ENCODE peak calls at places on chromosomes 7 and 10, in ten cellular contexts. H is uterus, Q is foreskin keratinocyte, O is coronary artery, I is OCI-LY7, Y is hepatocyte, R is brain microvascular endothelial cell, E is dorsolateral prefrontal cortex, L is cardiac muscle cell, B is tibial artery. W is an unnamed sample.

GRCh38 chr7:1156782-1157535 is 3.0 kb downstream of the ZFAND2A start:
- DNase-seq in H (no peak), Q (no peak), O (no peak), I (no peak), Y (peak; percentile 38), R (peak; percentile 60), E (no peak), L (no peak), B (no peak), W (no peak)

GRCh38 chr7:139844779-139845442 is 15.8 kb downstream of the TBXAS1 start:
- DNase-seq in H (no peak), Q (no peak), O (no peak), I (no peak), Y (peak; percentile 28), R (no peak), E (no peak), L (no peak), B (no peak), W (peak; percentile 8)

GRCh38 chr10:69319911-69320316 is 41.6 kb downstream of the HK1 start:
- DNase-seq in H (peak; percentile 17), Q (no peak), O (no peak), I (no peak), Y (no peak), R (no peak), E (no peak), L (no peak), B (no peak), W (no peak)

GRCh38 chr7:118777308-118777707 is 552.8 kb downstream of the ANKRD7 start:
- DNase-seq in H (no peak), Q (no peak), O (no peak), I (no peak), Y (no peak), R (no peak), E (no peak), L (no peak), B (no peak), W (no peak)

GRCh38 chr10:84401838-84402611 is 73.6 kb downstream of the CCSER2 start:
- DNase-seq in H (no peak), Q (no peak), O (no peak), I (no peak), Y (no peak), R (no peak), E (no peak), L (no peak), B (no peak), W (peak; percentile 24)

GRCh38 chr7:2804227-2804763 is 39.8 kb downstream of the GNA12 start:
- DNase-seq in H (no peak), Q (no peak), O (peak; percentile 40), I (no peak), Y (peak; percentile 58), R (no peak), E (no peak), L (no peak), B (no peak), W (no peak)

GRCh38 chr7:140345426-140345825 is 52.9 kb downstream of the SLC37A3 start:
- DNase-seq in H (no peak), Q (no peak), O (no peak), I (no peak), Y (no peak), R (no peak), E (no peak), L (no peak), B (no peak), W (no peak)

GRCh38 chr10:87578799-87579401 is 74.2 kb downstream of the MINPP1 start:
- DNase-seq in H (no peak), Q (no peak), O (no peak), I (no peak), Y (peak; percentile 25), R (peak; percentile 35), E (no peak), L (no peak), B (no peak), W (no peak)

GRCh38 chr10:56836659-56837058 is 475.6 kb upstream of the ZWINT start:
- DNase-seq in H (no peak), Q (no peak), O (no peak), I (peak; percentile 25), Y (no peak), R (no peak), E (no peak), L (no peak), B (no peak), W (no peak)

GRCh38 chr7:37037286-37037685 is 313.0 kb upstream of the AOAH start:
- DNase-seq in H (no peak), Q (no peak), O (no peak), I (no peak), Y (no peak), R (no peak), E (no peak), L (no peak), B (no peak), W (no peak)

GRCh38 chr7:42494722-42495121 is 257.7 kb upstream of the GLI3 start:
- DNase-seq in H (no peak), Q (peak; percentile 89), O (no peak), I (no peak), Y (no peak), R (peak; percentile 22), E (no peak), L (no peak), B (no peak), W (peak; percentile 52)

GRCh38 chr7:46757006-46757405 is 824.9 kb downstream of the TNS3 start:
- DNase-seq in H (no peak), Q (no peak), O (no peak), I (no peak), Y (no peak), R (no peak), E (no peak), L (no peak), B (no peak), W (no peak)

GRCh38 chr10:104735036-104735435 is 93.9 kb downstream of the SORCS3 start:
- DNase-seq in H (no peak), Q (no peak), O (no peak), I (no peak), Y (no peak), R (no peak), E (peak; percentile 46), L (peak; percentile 66), B (no peak), W (no peak)

GRCh38 chr10:12774219-12774894 is 227.2 kb downstream of the CCDC3 start:
- DNase-seq in H (no peak), Q (no peak), O (no peak), I (no peak), Y (no peak), R (no peak), E (no peak), L (no peak), B (no peak), W (no peak)

GRCh38 chr7:148402159-148402558 is 188.4 kb upstream of the C7orf33 start:
- DNase-seq in H (no peak), Q (peak; percentile 79), O (no peak), I (no peak), Y (no peak), R (no peak), E (no peak), L (no peak), B (no peak), W (peak; percentile 25)

GRCh38 chr7:40761757-40762342 is 627.0 kb downstream of the SUGCT start:
- DNase-seq in H (no peak), Q (no peak), O (no peak), I (no peak), Y (no peak), R (no peak), E (no peak), L (no peak), B (no peak), W (no peak)
- TF ChIP-seq CTCF in H (no peak), Q (peak; percentile 51), O (no peak), I (peak; percentile 33), Y (peak; percentile 36), R (peak; percentile 40), E (no peak), L (no peak), B (no peak), W (no peak)

GRCh38 chr10:89378006-89378627 is at the start of gene IFIT1B:
- DNase-seq in H (no peak), Q (no peak), O (no peak), I (no peak), Y (no peak), R (no peak), E (no peak), L (no peak), B (no peak), W (no peak)
- H3K27ac ChIP-seq in H (no peak within 1 kb of the TSS), Q (no peak within 1 kb of the TSS), O (no peak within 1 kb of the TSS), I (no peak within 1 kb of the TSS), Y (no peak within 1 kb of the TSS), R (no peak within 1 kb of the TSS), E (no peak within 1 kb of the TSS), L (no peak within 1 kb of the TSS), B (no peak within 1 kb of the TSS), W (no peak within 1 kb of the TSS)

GRCh38 chr7:38889079-38889478 is 19.9 kb downstream of the VPS41 start:
- DNase-seq in H (no peak), Q (no peak), O (no peak), I (no peak), Y (no peak), R (no peak), E (no peak), L (no peak), B (no peak), W (no peak)

GRCh38 chr7:38889872-38890432 is 19.0 kb downstream of the VPS41 start:
- DNase-seq in H (no peak), Q (no peak), O (no peak), I (no peak), Y (no peak), R (no peak), E (no peak), L (no peak), B (no peak), W (no peak)

GRCh38 chr7:38886265-38886664 is 22.7 kb downstream of the VPS41 start:
- DNase-seq in H (no peak), Q (no peak), O (no peak), I (no peak), Y (no peak), R (no peak), E (no peak), L (no peak), B (no peak), W (no peak)

GRCh38 chr7:38893061-38893460 is 15.9 kb downstream of the VPS41 start:
- DNase-seq in H (no peak), Q (peak; percentile 88), O (no peak), I (no peak), Y (no peak), R (peak; percentile 43), E (no peak), L (no peak), B (no peak), W (peak; percentile 59)

GRCh38 chr7:38890597-38890996 is 18.4 kb downstream of the VPS41 start:
- DNase-seq in H (no peak), Q (no peak), O (no peak), I (no peak), Y (no peak), R (no peak), E (no peak), L (no peak), B (no peak), W (no peak)
- TF ChIP-seq CTCF in H (no peak), Q (no peak), O (no peak), I (no peak), Y (no peak), R (no peak), E (no peak), L (no peak), B (no peak), W (no peak)

DNA sequence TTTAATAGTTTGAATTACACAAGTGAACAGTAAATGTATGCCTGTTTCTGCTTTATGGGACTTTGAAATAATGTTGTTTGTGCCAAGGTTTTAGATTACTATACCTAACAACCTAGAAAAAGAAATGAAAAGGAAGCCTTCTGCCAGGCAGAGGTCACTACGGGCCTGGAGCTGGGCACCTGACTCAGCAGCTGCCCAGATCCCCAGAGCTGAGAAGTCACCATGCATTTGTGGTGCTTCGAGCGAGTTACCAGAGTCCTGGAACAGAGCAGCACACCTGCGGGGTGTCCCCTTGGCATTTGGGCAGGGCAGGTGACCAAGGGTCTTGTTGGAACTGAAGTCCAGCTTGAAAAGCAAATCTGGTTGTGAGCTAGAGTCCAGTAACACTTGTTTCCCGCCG is 25.5 kb downstream of the EGFR start:
- DNase-seq in H (no peak), Q (no peak), O (no peak), I (no peak), Y (no peak), R (no peak), E (no peak), L (no peak), B (no peak), W (no peak)
- H3K27ac ChIP-seq in H (no peak overlapping the region), Q (no peak overlapping the region), O (peak overlapping the region; percentile 76), I (no peak overlapping the region), Y (peak overlapping the region; percentile 2), R (no peak overlapping the region), E (no peak overlapping the region), L (no peak overlapping the region), B (peak overlapping the region; percentile 52), W (peak overlapping the region; percentile 81)